ENCODE peak calls at places on chromosomes 7 and 10, in ten cellular contexts. Z is A549; I is left lung; H is kidney tubule cell; M is HEK293T; B is LHCN-M2; T is EH; A is smooth muscle cell of the brain vasculature; Q is RPMI8226; L is activated T-helper 9 cell treated with anti-CD3 and anti-CD28 coated beads, Interleukin-2, amount 50 U/mL, for 16 hours. K is an unnamed sample.
A peak's percentile ranks its signal among the peaks of the same experiment; 100 is the strongest.

GRCh38 chr7:9691286-9691685 is 1257.9 kb downstream of the NXPH1 start:
- DNase-seq in Q (no peak), I (no peak), H (no peak), L (no peak), B (no peak), T (no peak), Z (no peak), A (no peak), M (no peak), K (no peak)

GRCh38 chr10:43231523-43232078 is 35.3 kb downstream of the RASGEF1A start:
- DNase-seq in B (no peak), T (no peak), M (no peak), L (no peak), I (peak; percentile 27), Q (no peak), A (no peak), H (no peak), Z (no peak), K (no peak)

GRCh38 chr7:139720705-139721231 is 57.0 kb downstream of the HIPK2 start:
- DNase-seq in L (no peak), B (peak; percentile 89), T (peak; percentile 72), M (no peak), Z (no peak), Q (no peak), A (no peak), I (no peak), H (peak; percentile 62), K (peak; percentile 72)

GRCh38 chr7:138125598-138126111 is 49.4 kb downstream of the AKR1D1 start:
- DNase-seq in I (no peak), T (peak; percentile 6), H (peak; percentile 97), A (no peak), M (no peak), Z (peak; percentile 14), B (peak; percentile 81), Q (no peak), L (no peak), K (no peak)

GRCh38 chr10:102240467-102241036 is 760 bp downstream of the PITX3 start:
- DNase-seq in M (no peak), A (no peak), T (peak; percentile 33), L (no peak), B (peak; percentile 37), Q (no peak), H (no peak), Z (no peak), I (no peak), K (no peak)

GRCh38 chr10:19325581-19325980 is 277.0 kb downstream of the MALRD1 start:
- DNase-seq in Q (no peak), Z (no peak), L (no peak), M (no peak), B (no peak), T (no peak), A (no peak), I (no peak), H (no peak), K (no peak)

GRCh38 chr10:105023706-105024105 is 382.6 kb downstream of the SORCS3 start:
- DNase-seq in I (no peak), H (peak; percentile 99), A (no peak), L (no peak), Z (no peak), Q (no peak), M (no peak), T (no peak), B (no peak), K (no peak)

GRCh38 chr10:46247808-46248569 is 38.8 kb upstream of the ANTXRL start:
- DNase-seq in M (no peak), B (no peak), Q (no peak), A (no peak), Z (no peak), L (no peak), I (no peak), H (no peak), T (no peak), K (no peak)

GRCh38 chr7:25849361-25850184 is 302.4 kb upstream of the NFE2L3 start:
- DNase-seq in T (peak; percentile 90), M (no peak), I (peak; percentile 54), L (no peak), Z (peak; percentile 62), Q (no peak), H (peak; percentile 89), B (peak; percentile 96), A (peak; percentile 83), K (no peak)

GRCh38 chr7:128116740-128117139 is 85.5 kb upstream of the LRRC4 start:
- DNase-seq in A (no peak), M (no peak), Z (no peak), I (no peak), H (no peak), Q (no peak), B (no peak), L (no peak), T (no peak), K (no peak)

GRCh38 chr7:132422502-132423101 is 153.7 kb downstream of the PLXNA4 start:
- DNase-seq in Q (no peak), L (no peak), H (no peak), B (no peak), Z (no peak), A (no peak), I (no peak), M (no peak), T (no peak), K (no peak)

GRCh38 chr10:83917519-83918506 is 221.5 kb upstream of the GHITM start:
- DNase-seq in Q (peak; percentile 12), L (no peak), T (no peak), I (no peak), H (peak; percentile 54), Z (peak; percentile 26), M (peak; percentile 41), B (no peak), A (no peak), K (no peak)

GRCh38 chr10:34978080-34978479 is 112.1 kb downstream of the CUL2 start:
- DNase-seq in Q (no peak), B (no peak), H (peak; percentile 22), Z (no peak), T (no peak), A (no peak), I (peak; percentile 7), M (no peak), L (no peak), K (no peak)

GRCh38 chr10:78576276-78576675 is 492.5 kb upstream of the ZMIZ1 start:
- DNase-seq in H (no peak), L (no peak), T (no peak), Q (no peak), I (no peak), B (no peak), Z (no peak), M (no peak), A (no peak), K (no peak)

GRCh38 chr7:151687523-151688235 is 168.0 kb upstream of the RHEB start:
- DNase-seq in Z (peak; percentile 96), A (peak; percentile 60), L (no peak), B (peak; percentile 98), M (peak; percentile 50), T (peak; percentile 98), I (peak; percentile 78), Q (no peak), H (peak; percentile 100), K (peak; percentile 73)

GRCh38 chr7:91080351-91080750 is 183.9 kb upstream of the FZD1 start:
- DNase-seq in I (no peak), Z (no peak), Q (no peak), L (no peak), H (no peak), A (no peak), B (no peak), M (no peak), T (no peak), K (no peak)

GRCh38 chr7:158101821-158102450 is 485.7 kb downstream of the PTPRN2 start:
- DNase-seq in A (no peak), H (no peak), B (no peak), Q (no peak), Z (no peak), T (no peak), M (no peak), I (no peak), L (no peak), K (no peak)

GRCh38 chr7:87328281-87328680 is 17.2 kb upstream of the CROT start:
- DNase-seq in L (no peak), Z (peak; percentile 57), B (peak; percentile 42), H (no peak), I (no peak), M (no peak), A (no peak), Q (peak; percentile 29), T (no peak), K (no peak)

GRCh38 chr10:96532523-96532922 is 18.8 kb upstream of the TLL2 start:
- DNase-seq in H (no peak), A (no peak), B (peak; percentile 4), I (no peak), Q (no peak), Z (no peak), T (peak; percentile 58), M (no peak), L (no peak), K (no peak)

GRCh38 chr7:91068136-91068795 is 196.0 kb upstream of the FZD1 start:
- DNase-seq in L (no peak), T (no peak), H (peak; percentile 10), M (no peak), A (no peak), Z (no peak), Q (no peak), B (no peak), I (no peak), K (no peak)

GRCh38 chr7:50792342-50793114 is 9.8 kb upstream of the GRB10 start:
- DNase-seq in B (peak; percentile 47), I (peak; percentile 48), Q (no peak), A (no peak), L (no peak), H (peak; percentile 72), M (peak; percentile 60), Z (peak; percentile 52), T (peak; percentile 75), K (no peak)

GRCh38 chr10:124744047-124744687 is at the start of gene FAM53B:
- DNase-seq in Z (peak; percentile 82), B (peak; percentile 74), I (peak; percentile 85), T (peak; percentile 78), L (peak; percentile 75), H (peak; percentile 84), A (no peak), M (peak; percentile 89), Q (peak; percentile 89), K (peak; percentile 87)

GRCh38 chr10:80860719-80861118 is 323.0 kb downstream of the SH2D4B start:
- DNase-seq in L (no peak), T (no peak), I (no peak), B (no peak), M (no peak), Z (no peak), H (no peak), A (no peak), Q (no peak), K (no peak)

GRCh38 chr10:70765794-70766594 is 19.2 kb downstream of the TBATA start:
- DNase-seq in Z (no peak), M (no peak), Q (no peak), I (peak; percentile 17), A (no peak), H (no peak), T (no peak), B (no peak), L (no peak), K (no peak)

GRCh38 chr10:11095374-11095785 is 77.7 kb downstream of the CELF2 start:
- DNase-seq in A (no peak), T (no peak), Z (no peak), L (no peak), I (no peak), Q (no peak), B (peak; percentile 13), H (no peak), M (no peak), K (no peak)

GRCh38 chr10:32379950-32380547 is 33.1 kb upstream of the EPC1 start:
- DNase-seq in L (no peak), I (no peak), Z (no peak), H (no peak), Q (no peak), A (no peak), T (no peak), B (no peak), M (no peak), K (no peak)

GRCh38 chr7:36070230-36070629 is 82.8 kb upstream of the EEPD1 start:
- DNase-seq in M (no peak), T (no peak), Z (no peak), I (no peak), H (no peak), Q (no peak), B (no peak), A (no peak), L (no peak), K (no peak)

GRCh38 chr7:70092314-70093303 is 494.3 kb downstream of the AUTS2 start:
- DNase-seq in A (no peak), L (no peak), I (no peak), B (peak; percentile 77), Q (no peak), T (peak; percentile 18), M (peak; percentile 66), H (no peak), Z (no peak), K (no peak)

K was measured in HuH-7.